ENCODE peak calls at places on chromosomes 13 and 19, in seven cellular contexts. K, V, B, J, L, P and Z are unnamed samples.

GRCh38 chr13:70571221-70571620 is 463.0 kb upstream of the KLHL1 start:
- DNase-seq in P (no peak), L (no peak), J (no peak), V (no peak), B (no peak), K (no peak), Z (no peak)

GRCh38 chr13:78317030-78317429 is 286.3 kb downstream of the POU4F1 start:
- DNase-seq in K (no peak), B (peak; percentile 21), J (no peak), P (no peak), V (no peak), L (no peak), Z (no peak)

GRCh38 chr19:48397636-48398328 is 4.3 kb downstream of the GRIN2D start:
- DNase-seq in L (no peak), B (no peak), K (no peak), J (no peak), P (no peak), V (no peak), Z (no peak)

GRCh38 chr13:32878172-32878571 is 138.1 kb upstream of the KL start:
- DNase-seq in B (no peak), P (no peak), L (no peak), V (peak; percentile 35), J (no peak), K (no peak), Z (no peak)

GRCh38 chr19:29941828-29942403 is at the start of gene URI1:
- DNase-seq in K (peak; percentile 93), V (peak; percentile 84), J (peak; percentile 92), B (peak; percentile 86), P (peak; percentile 90), L (peak; percentile 68), Z (peak; percentile 96)

GRCh38 chr19:21474671-21475181 is 30.7 kb upstream of the ZNF429 start:
- DNase-seq in P (peak; percentile 85), B (peak; percentile 32), J (peak; percentile 87), V (peak; percentile 58), L (peak; percentile 32), K (peak; percentile 74), Z (peak; percentile 77)

GRCh38 chr13:101265934-101266333 is 150.4 kb downstream of the NALCN start:
- DNase-seq in B (no peak), P (no peak), J (no peak), K (no peak), V (peak; percentile 56), L (no peak), Z (no peak)

GRCh38 chr13:31930901-31931522 is 100.6 kb upstream of the FRY start:
- DNase-seq in P (no peak), V (peak; percentile 21), K (no peak), J (no peak), B (no peak), L (no peak), Z (no peak)

GRCh38 chr19:58033741-58034475 is at the start of gene ZSCAN1:
- DNase-seq in L (peak; percentile 84), J (peak; percentile 53), V (peak; percentile 58), P (peak; percentile 48), K (peak; percentile 79), B (peak; percentile 94), Z (peak; percentile 78)

GRCh38 chr19:9862897-9863296 is 27.8 kb downstream of the PIN1 start:
- DNase-seq in J (no peak), K (no peak), P (no peak), V (no peak), L (no peak), B (no peak), Z (no peak)

GRCh38 chr19:5530701-5531100 is 37.1 kb downstream of the TINCR start:
- DNase-seq in P (no peak), L (no peak), K (no peak), J (no peak), V (no peak), B (no peak), Z (no peak)

GRCh38 chr13:31980842-31981241 is 50.7 kb upstream of the FRY start:
- DNase-seq in J (no peak), V (no peak), P (no peak), B (no peak), L (no peak), K (no peak), Z (no peak)

GRCh38 chr13:112545866-112546265 is 42.1 kb downstream of the TUBGCP3 start:
- DNase-seq in P (no peak), V (peak; percentile 93), L (peak; percentile 79), K (no peak), J (no peak), B (no peak), Z (no peak)

GRCh38 chr19:50837300-50837699 is 3.9 kb upstream of the KLK15 start:
- DNase-seq in P (no peak), B (no peak), L (no peak), V (no peak), J (no peak), K (no peak), Z (peak; percentile 66)

GRCh38 chr19:19059837-19060611 is 3.8 kb upstream of the SLC25A42 start:
- DNase-seq in B (no peak), J (no peak), K (no peak), P (no peak), V (no peak), L (no peak), Z (no peak)

GRCh38 chr19:44644391-44645016 is 794 bp downstream of the PVR start:
- DNase-seq in J (no peak), K (peak; percentile 70), B (peak; percentile 43), P (peak; percentile 49), L (no peak), V (peak; percentile 33), Z (peak; percentile 49)

DNA sequence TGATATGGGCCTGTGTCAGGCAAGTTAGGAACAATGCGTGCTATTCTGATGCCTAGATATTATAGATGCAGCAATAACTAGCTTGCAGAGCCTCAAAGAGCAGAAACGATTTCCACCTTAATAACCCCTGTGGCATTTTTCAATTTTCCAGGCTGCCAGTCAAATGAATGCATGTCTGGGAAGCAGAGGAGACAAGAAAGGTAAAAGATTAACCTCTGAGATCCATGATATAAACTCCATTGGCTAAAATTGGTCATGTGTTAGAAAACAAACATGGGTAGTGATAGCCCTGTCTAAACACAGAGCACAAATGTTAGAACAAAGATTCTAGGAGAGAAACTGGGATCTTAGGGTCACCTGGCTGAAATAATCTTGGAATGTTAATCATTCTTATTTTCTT is 811.1 kb downstream of the DIAPH3 start:
- DNase-seq in J (no peak), V (no peak), P (no peak), K (no peak), B (no peak), L (no peak), Z (no peak)
- H3K4me3 ChIP-seq in J (no peak overlapping the region), V (no peak overlapping the region), P (no peak overlapping the region), K (no peak overlapping the region), B (no peak overlapping the region), L (no peak overlapping the region), Z (no peak overlapping the region)

DNA sequence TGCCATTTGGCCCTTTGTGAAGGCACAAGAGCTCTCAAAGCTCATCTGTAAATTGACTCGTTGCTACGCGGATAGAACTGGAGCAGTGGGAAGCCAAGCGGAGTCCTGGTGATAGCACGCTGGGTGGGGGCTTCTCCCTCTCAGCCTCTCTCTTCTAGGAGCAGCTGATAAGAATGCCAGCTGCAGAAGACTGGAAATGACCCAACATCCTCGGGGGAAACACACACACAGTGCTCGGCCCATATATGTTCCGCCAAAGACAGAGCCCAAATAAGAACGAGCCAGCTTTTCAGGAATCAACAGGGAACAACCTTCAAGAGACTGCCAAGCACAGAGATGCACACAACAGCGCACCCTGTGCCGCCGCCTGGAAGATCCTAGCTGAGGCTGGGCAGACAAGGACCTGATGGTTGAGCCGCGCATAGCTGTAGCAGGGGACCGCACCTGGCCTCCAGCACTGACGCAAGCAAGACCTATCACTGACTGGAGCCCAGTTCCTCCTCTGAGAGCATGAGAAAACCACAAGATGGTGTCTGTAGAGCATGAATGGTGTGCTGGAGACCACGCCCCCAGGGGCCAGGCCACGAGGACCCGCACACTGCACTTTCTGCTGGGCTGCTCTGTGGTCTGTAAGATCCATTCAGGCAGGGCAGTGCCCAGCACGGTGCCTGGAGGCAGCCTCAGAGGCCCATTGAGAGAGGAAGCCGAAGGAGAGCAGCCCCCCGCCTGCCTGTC is 16.0 kb upstream of the SLC35E1 start:
- DNase-seq in P (peak; percentile 49), L (no peak), V (no peak), K (no peak), J (peak; percentile 37), B (no peak), Z (peak; percentile 47)
- H3K4me3 ChIP-seq in P (no peak overlapping the region), L (no peak overlapping the region), V (no peak overlapping the region), K (no peak overlapping the region), J (peak overlapping the region; percentile 14), B (no peak overlapping the region), Z (peak overlapping the region; percentile 3)

GRCh38 chr13:46796515-46797467 is at the start of gene ESD:
- DNase-seq in P (peak; percentile 93), V (peak; percentile 94), J (peak; percentile 96), K (peak; percentile 95), L (peak; percentile 93), B (peak; percentile 73), Z (peak; percentile 97)
- H3K4me3 ChIP-seq in P (peak within 1 kb of the TSS; percentile 71), V (peak within 1 kb of the TSS; percentile 97), J (peak within 1 kb of the TSS; percentile 49), K (peak within 1 kb of the TSS; percentile 78), L (peak within 1 kb of the TSS; percentile 91), B (peak within 1 kb of the TSS; percentile 87), Z (peak within 1 kb of the TSS; percentile 72)

GRCh38 chr19:8333771-8334457 is 9.1 kb downstream of the KANK3 start:
- DNase-seq in J (no peak), L (no peak), K (no peak), V (no peak), B (no peak), P (no peak), Z (no peak)
- H3K4me3 ChIP-seq in J (no peak overlapping the region), L (no peak overlapping the region), K (no peak overlapping the region), V (no peak overlapping the region), B (peak overlapping the region; percentile 62), P (no peak overlapping the region), Z (peak overlapping the region; percentile 29)

GRCh38 chr13:85798999-85799646 is at the start of gene SLITRK6:
- DNase-seq in B (peak; percentile 58), K (no peak), J (no peak), P (no peak), V (peak; percentile 85), L (peak; percentile 79), Z (peak; percentile 18)
- H3K4me3 ChIP-seq in B (no peak within 1 kb of the TSS), K (no peak within 1 kb of the TSS), J (no peak within 1 kb of the TSS), P (no peak within 1 kb of the TSS), V (peak within 1 kb of the TSS; percentile 9), L (no peak within 1 kb of the TSS), Z (peak within 1 kb of the TSS; percentile 24)

DNA sequence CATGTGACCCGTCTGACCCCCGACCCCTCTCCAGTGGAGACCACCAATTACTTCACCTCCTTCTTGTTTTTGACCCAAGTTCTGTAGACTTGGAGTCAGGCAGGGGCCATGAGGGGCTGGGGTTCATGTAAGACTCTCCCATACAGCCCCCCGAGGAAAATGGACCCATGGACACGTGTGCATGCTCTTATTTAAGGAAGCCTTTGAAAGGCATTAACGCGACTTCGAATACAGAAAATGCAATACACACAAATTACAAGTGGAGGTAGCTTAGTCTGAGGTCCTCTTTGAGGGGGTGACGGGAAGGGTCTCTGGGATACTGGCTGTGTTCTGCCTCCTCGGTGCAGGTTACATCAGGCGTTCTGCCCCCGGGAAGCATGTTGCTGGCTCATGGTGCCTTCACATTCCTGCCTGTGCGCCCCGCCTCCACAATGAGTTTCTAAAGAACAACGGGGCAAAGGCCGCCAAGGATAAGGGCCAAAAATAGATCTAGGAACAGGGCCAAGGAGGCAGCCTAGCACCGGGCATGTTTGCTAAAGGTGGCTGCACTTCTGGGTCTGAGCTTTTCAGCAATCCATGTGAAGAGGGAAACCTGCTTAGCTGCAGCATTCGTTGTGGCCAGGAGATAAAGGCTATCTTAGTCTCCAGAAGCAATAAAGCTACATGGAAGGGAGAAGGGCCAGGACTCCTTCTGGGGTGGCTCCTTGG is 54.5 kb downstream of the RAB20 start:
- DNase-seq in K (peak; percentile 87), B (no peak), J (peak; percentile 54), V (peak; percentile 87), P (peak; percentile 86), L (no peak), Z (peak; percentile 94)
- H3K4me3 ChIP-seq in K (no peak overlapping the region), B (no peak overlapping the region), J (no peak overlapping the region), V (no peak overlapping the region), P (no peak overlapping the region), L (no peak overlapping the region), Z (no peak overlapping the region)